ENCODE peak calls at places on chromosomes 13 and 19, in six cellular contexts. One of them, this sample, is unnamed.

GRCh38 chr19:42412661-42413076 is 14.5 kb downstream of the LIPE start:
- DNase-seq in A549: no peak
- DNase-seq in substantia nigra: peak
- DNase-seq in spleen: peak
- DNase-seq in endothelial cell of umbilical vein: no peak
- DNase-seq in HCT116: no peak
- DNase-seq in this sample: peak

GRCh38 chr19:3554254-3555083 is 2.9 kb downstream of the MFSD12 start:
- DNase-seq in A549: no peak
- DNase-seq in substantia nigra: no peak
- DNase-seq in spleen: peak
- DNase-seq in endothelial cell of umbilical vein: no peak
- DNase-seq in HCT116: no peak
- DNase-seq in this sample: no peak

GRCh38 chr13:69769637-69770036 is 338.0 kb upstream of the ATXN8OS start:
- DNase-seq in A549: no peak
- DNase-seq in substantia nigra: no peak
- DNase-seq in spleen: no peak
- DNase-seq in endothelial cell of umbilical vein: no peak
- DNase-seq in HCT116: no peak
- DNase-seq in this sample: no peak

GRCh38 chr19:17404621-17405249 is 695 bp downstream of the BST2 start:
- DNase-seq in A549: no peak
- DNase-seq in substantia nigra: no peak
- DNase-seq in spleen: no peak
- DNase-seq in endothelial cell of umbilical vein: no peak
- DNase-seq in HCT116: no peak
- DNase-seq in this sample: no peak

GRCh38 chr13:103335226-103335625 is 269.0 kb upstream of the SLC10A2 start:
- DNase-seq in A549: no peak
- DNase-seq in substantia nigra: no peak
- DNase-seq in spleen: no peak
- DNase-seq in endothelial cell of umbilical vein: no peak
- DNase-seq in HCT116: no peak
- DNase-seq in this sample: no peak

GRCh38 chr19:21947775-21948174 is 63.0 kb downstream of the ZNF208 start:
- DNase-seq in A549: no peak
- DNase-seq in substantia nigra: no peak
- DNase-seq in spleen: no peak
- DNase-seq in endothelial cell of umbilical vein: no peak
- DNase-seq in HCT116: peak
- DNase-seq in this sample: no peak

GRCh38 chr13:42720116-42720857 is 61.1 kb upstream of the FAM216B start:
- DNase-seq in A549: peak
- DNase-seq in substantia nigra: no peak
- DNase-seq in spleen: no peak
- DNase-seq in endothelial cell of umbilical vein: peak
- DNase-seq in HCT116: peak
- DNase-seq in this sample: no peak

GRCh38 chr19:1882089-1882785 is 3.1 kb downstream of the ABHD17A start:
- DNase-seq in A549: no peak
- DNase-seq in substantia nigra: peak
- DNase-seq in spleen: no peak
- DNase-seq in endothelial cell of umbilical vein: peak
- DNase-seq in HCT116: no peak
- DNase-seq in this sample: no peak

GRCh38 chr19:56132316-56132822 is 8.7 kb upstream of the ZNF444 start:
- DNase-seq in A549: no peak
- DNase-seq in substantia nigra: no peak
- DNase-seq in spleen: no peak
- DNase-seq in endothelial cell of umbilical vein: no peak
- DNase-seq in HCT116: no peak
- DNase-seq in this sample: no peak

GRCh38 chr13:52899206-52899605 is 50.8 kb upstream of the PCDH8 start:
- DNase-seq in A549: no peak
- DNase-seq in substantia nigra: no peak
- DNase-seq in spleen: no peak
- DNase-seq in endothelial cell of umbilical vein: no peak
- DNase-seq in HCT116: no peak
- DNase-seq in this sample: no peak

GRCh38 chr19:5680083-5680436 is 256 bp downstream of the MICOS13 start:
- DNase-seq in A549: no peak
- DNase-seq in substantia nigra: no peak
- DNase-seq in spleen: peak
- DNase-seq in endothelial cell of umbilical vein: no peak
- DNase-seq in HCT116: no peak
- DNase-seq in this sample: no peak
- H3K27ac ChIP-seq in A549: peak
- H3K27ac ChIP-seq in substantia nigra: peak
- H3K27ac ChIP-seq in spleen: peak
- H3K27ac ChIP-seq in endothelial cell of umbilical vein: peak
- H3K27ac ChIP-seq in HCT116: peak
- H3K27ac ChIP-seq in this sample: peak

GRCh38 chr19:45145270-45146189 is 15.3 kb downstream of the NKPD1 start:
- DNase-seq in A549: no peak
- DNase-seq in substantia nigra: no peak
- DNase-seq in spleen: no peak
- DNase-seq in endothelial cell of umbilical vein: no peak
- DNase-seq in HCT116: no peak
- DNase-seq in this sample: no peak
- H3K27ac ChIP-seq in A549: no peak
- H3K27ac ChIP-seq in substantia nigra: no peak
- H3K27ac ChIP-seq in spleen: no peak
- H3K27ac ChIP-seq in endothelial cell of umbilical vein: no peak
- H3K27ac ChIP-seq in HCT116: no peak
- H3K27ac ChIP-seq in this sample: no peak

GRCh38 chr19:18543814-18544475 is 572 bp upstream of the FKBP8 start:
- DNase-seq in A549: peak
- DNase-seq in substantia nigra: no peak
- DNase-seq in spleen: peak
- DNase-seq in endothelial cell of umbilical vein: peak
- DNase-seq in HCT116: peak
- DNase-seq in this sample: peak

GRCh38 chr19:18541258-18541991 is 1.9 kb downstream of the FKBP8 start:
- DNase-seq in A549: no peak
- DNase-seq in substantia nigra: no peak
- DNase-seq in spleen: no peak
- DNase-seq in endothelial cell of umbilical vein: no peak
- DNase-seq in HCT116: no peak
- DNase-seq in this sample: no peak

GRCh38 chr19:18542936-18543813 is at the start of gene FKBP8:
- DNase-seq in A549: peak
- DNase-seq in substantia nigra: peak
- DNase-seq in spleen: peak
- DNase-seq in endothelial cell of umbilical vein: peak
- DNase-seq in HCT116: peak
- DNase-seq in this sample: peak

GRCh38 chr19:18539372-18539771 is 4.0 kb downstream of the FKBP8 start:
- DNase-seq in A549: no peak
- DNase-seq in substantia nigra: no peak
- DNase-seq in spleen: no peak
- DNase-seq in endothelial cell of umbilical vein: no peak
- DNase-seq in HCT116: no peak
- DNase-seq in this sample: no peak

GRCh38 chr19:18541992-18542935 is 1.1 kb downstream of the FKBP8 start:
- DNase-seq in A549: no peak
- DNase-seq in substantia nigra: no peak
- DNase-seq in spleen: no peak
- DNase-seq in endothelial cell of umbilical vein: no peak
- DNase-seq in HCT116: no peak
- DNase-seq in this sample: no peak
- H3K27ac ChIP-seq in A549: peak
- H3K27ac ChIP-seq in substantia nigra: peak
- H3K27ac ChIP-seq in spleen: peak
- H3K27ac ChIP-seq in endothelial cell of umbilical vein: peak
- H3K27ac ChIP-seq in HCT116: peak
- H3K27ac ChIP-seq in this sample: peak

GRCh38 chr13:99722931-99723330 is 221.7 kb downstream of the TM9SF2 start:
- DNase-seq in A549: no peak
- DNase-seq in substantia nigra: no peak
- DNase-seq in spleen: no peak
- DNase-seq in endothelial cell of umbilical vein: no peak
- DNase-seq in HCT116: no peak
- DNase-seq in this sample: no peak

GRCh38 chr13:99721606-99722384 is 220.5 kb downstream of the TM9SF2 start:
- DNase-seq in A549: no peak
- DNase-seq in substantia nigra: no peak
- DNase-seq in spleen: no peak
- DNase-seq in endothelial cell of umbilical vein: no peak
- DNase-seq in HCT116: no peak
- DNase-seq in this sample: no peak

GRCh38 chr13:99722419-99722818 is 221.1 kb downstream of the TM9SF2 start:
- DNase-seq in A549: no peak
- DNase-seq in substantia nigra: no peak
- DNase-seq in spleen: no peak
- DNase-seq in endothelial cell of umbilical vein: no peak
- DNase-seq in HCT116: no peak
- DNase-seq in this sample: no peak

GRCh38 chr13:99723847-99724246 is 222.6 kb downstream of the TM9SF2 start:
- DNase-seq in A549: no peak
- DNase-seq in substantia nigra: no peak
- DNase-seq in spleen: no peak
- DNase-seq in endothelial cell of umbilical vein: no peak
- DNase-seq in HCT116: no peak
- DNase-seq in this sample: no peak

GRCh38 chr13:99717959-99718674 is 216.8 kb downstream of the TM9SF2 start:
- DNase-seq in A549: no peak
- DNase-seq in substantia nigra: no peak
- DNase-seq in spleen: no peak
- DNase-seq in endothelial cell of umbilical vein: no peak
- DNase-seq in HCT116: no peak
- DNase-seq in this sample: no peak
- H3K27ac ChIP-seq in A549: no peak
- H3K27ac ChIP-seq in substantia nigra: no peak
- H3K27ac ChIP-seq in spleen: no peak
- H3K27ac ChIP-seq in endothelial cell of umbilical vein: no peak
- H3K27ac ChIP-seq in HCT116: no peak
- H3K27ac ChIP-seq in this sample: no peak

GRCh38 chr13:76148374-76148773 is 512.2 kb downstream of the LMO7 start:
- DNase-seq in A549: no peak
- DNase-seq in substantia nigra: no peak
- DNase-seq in spleen: no peak
- DNase-seq in endothelial cell of umbilical vein: no peak
- DNase-seq in HCT116: no peak
- DNase-seq in this sample: no peak
- H3K27ac ChIP-seq in A549: no peak
- H3K27ac ChIP-seq in substantia nigra: no peak
- H3K27ac ChIP-seq in spleen: no peak
- H3K27ac ChIP-seq in endothelial cell of umbilical vein: no peak
- H3K27ac ChIP-seq in HCT116: no peak
- H3K27ac ChIP-seq in this sample: no peak

DNA sequence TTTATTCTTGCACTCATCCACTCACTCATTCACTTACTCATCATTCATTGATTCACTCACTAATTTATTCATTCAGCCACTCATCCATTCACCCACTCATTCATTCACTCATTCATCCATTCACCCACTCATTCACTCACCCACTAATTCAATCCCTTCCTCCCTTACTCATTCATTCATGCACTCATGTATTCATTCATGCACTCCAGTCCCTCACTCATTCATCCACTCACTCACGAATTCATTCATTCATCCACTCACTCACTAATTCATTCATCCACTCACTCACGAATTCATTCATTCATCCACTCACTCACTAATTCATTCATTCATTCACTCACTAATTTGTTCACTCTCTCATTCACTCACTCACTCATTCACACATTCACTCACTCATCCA is 16.1 kb downstream of the ACTL9 start:
- DNase-seq in A549: no peak
- DNase-seq in substantia nigra: no peak
- DNase-seq in spleen: no peak
- DNase-seq in endothelial cell of umbilical vein: no peak
- DNase-seq in HCT116: no peak
- DNase-seq in this sample: no peak
- H3K27ac ChIP-seq in A549: no peak
- H3K27ac ChIP-seq in substantia nigra: no peak
- H3K27ac ChIP-seq in spleen: no peak
- H3K27ac ChIP-seq in endothelial cell of umbilical vein: no peak
- H3K27ac ChIP-seq in HCT116: no peak
- H3K27ac ChIP-seq in this sample: no peak

This sample was measured in caudate nucleus.